ENCODE peak calls at places on chromosomes 7 and 10, in eight cellular contexts. One of them, this sample, is unnamed.

GRCh38 chr7:134772401-134772800 is 7.0 kb upstream of the CALD1 start:
- DNase-seq in H54: no peak
- DNase-seq in ELF-1: no peak
- DNase-seq in activated effector memory CD4-positive, alpha-beta T cell treated with anti-CD3 and anti-CD28 coated beads, Interleukin-2, amount 50 U/mL, for 16 hours: no peak
- DNase-seq in SJSA1: no peak
- DNase-seq in mucosa of gallbladder: no peak
- DNase-seq in IMR-90: no peak
- DNase-seq in SW 1271: no peak
- DNase-seq in this sample: no peak

GRCh38 chr10:117635851-117636250 is 93.3 kb downstream of the EMX2 start:
- DNase-seq in H54: no peak
- DNase-seq in ELF-1: no peak
- DNase-seq in activated effector memory CD4-positive, alpha-beta T cell treated with anti-CD3 and anti-CD28 coated beads, Interleukin-2, amount 50 U/mL, for 16 hours: no peak
- DNase-seq in SJSA1: no peak
- DNase-seq in mucosa of gallbladder: no peak
- DNase-seq in IMR-90: no peak
- DNase-seq in SW 1271: no peak
- DNase-seq in this sample: no peak

GRCh38 chr7:45162311-45162845 is 4.8 kb downstream of the RAMP3 start:
- DNase-seq in H54: no peak
- DNase-seq in ELF-1: no peak
- DNase-seq in activated effector memory CD4-positive, alpha-beta T cell treated with anti-CD3 and anti-CD28 coated beads, Interleukin-2, amount 50 U/mL, for 16 hours: peak; percentile 3
- DNase-seq in SJSA1: no peak
- DNase-seq in mucosa of gallbladder: no peak
- DNase-seq in IMR-90: no peak
- DNase-seq in SW 1271: no peak
- DNase-seq in this sample: no peak

GRCh38 chr7:17109017-17109416 is 189.4 kb upstream of the AHR start:
- DNase-seq in H54: no peak
- DNase-seq in ELF-1: no peak
- DNase-seq in activated effector memory CD4-positive, alpha-beta T cell treated with anti-CD3 and anti-CD28 coated beads, Interleukin-2, amount 50 U/mL, for 16 hours: no peak
- DNase-seq in SJSA1: no peak
- DNase-seq in mucosa of gallbladder: no peak
- DNase-seq in IMR-90: peak; percentile 80
- DNase-seq in SW 1271: no peak
- DNase-seq in this sample: no peak

GRCh38 chr7:55065511-55066229 is 46.9 kb downstream of the EGFR start:
- DNase-seq in H54: peak; percentile 88
- DNase-seq in ELF-1: peak; percentile 85
- DNase-seq in activated effector memory CD4-positive, alpha-beta T cell treated with anti-CD3 and anti-CD28 coated beads, Interleukin-2, amount 50 U/mL, for 16 hours: no peak
- DNase-seq in SJSA1: peak; percentile 82
- DNase-seq in mucosa of gallbladder: no peak
- DNase-seq in IMR-90: peak; percentile 94
- DNase-seq in SW 1271: peak; percentile 94
- DNase-seq in this sample: peak; percentile 63

GRCh38 chr10:79379512-79380124 is 32.3 kb downstream of the PPIF start:
- DNase-seq in H54: no peak
- DNase-seq in ELF-1: no peak
- DNase-seq in activated effector memory CD4-positive, alpha-beta T cell treated with anti-CD3 and anti-CD28 coated beads, Interleukin-2, amount 50 U/mL, for 16 hours: no peak
- DNase-seq in SJSA1: peak; percentile 38
- DNase-seq in mucosa of gallbladder: peak; percentile 25
- DNase-seq in IMR-90: no peak
- DNase-seq in SW 1271: no peak
- DNase-seq in this sample: no peak

GRCh38 chr7:98674461-98674860 is 57.4 kb downstream of the NPTX2 start:
- DNase-seq in H54: no peak
- DNase-seq in ELF-1: no peak
- DNase-seq in activated effector memory CD4-positive, alpha-beta T cell treated with anti-CD3 and anti-CD28 coated beads, Interleukin-2, amount 50 U/mL, for 16 hours: no peak
- DNase-seq in SJSA1: no peak
- DNase-seq in mucosa of gallbladder: no peak
- DNase-seq in IMR-90: no peak
- DNase-seq in SW 1271: no peak
- DNase-seq in this sample: no peak

GRCh38 chr7:128914566-128915151 is 4.2 kb upstream of the KCP start:
- DNase-seq in H54: no peak
- DNase-seq in ELF-1: peak; percentile 49
- DNase-seq in activated effector memory CD4-positive, alpha-beta T cell treated with anti-CD3 and anti-CD28 coated beads, Interleukin-2, amount 50 U/mL, for 16 hours: peak; percentile 65
- DNase-seq in SJSA1: no peak
- DNase-seq in mucosa of gallbladder: no peak
- DNase-seq in IMR-90: no peak
- DNase-seq in SW 1271: no peak
- DNase-seq in this sample: no peak

GRCh38 chr10:75486591-75486990 is 55.2 kb downstream of the LRMDA start:
- DNase-seq in H54: no peak
- DNase-seq in ELF-1: no peak
- DNase-seq in activated effector memory CD4-positive, alpha-beta T cell treated with anti-CD3 and anti-CD28 coated beads, Interleukin-2, amount 50 U/mL, for 16 hours: no peak
- DNase-seq in SJSA1: no peak
- DNase-seq in mucosa of gallbladder: no peak
- DNase-seq in IMR-90: no peak
- DNase-seq in SW 1271: no peak
- DNase-seq in this sample: no peak

GRCh38 chr7:2978403-2978802 is 65.3 kb downstream of the CARD11 start:
- DNase-seq in H54: no peak
- DNase-seq in ELF-1: peak; percentile 56
- DNase-seq in activated effector memory CD4-positive, alpha-beta T cell treated with anti-CD3 and anti-CD28 coated beads, Interleukin-2, amount 50 U/mL, for 16 hours: peak; percentile 90
- DNase-seq in SJSA1: no peak
- DNase-seq in mucosa of gallbladder: peak; percentile 74
- DNase-seq in IMR-90: no peak
- DNase-seq in SW 1271: no peak
- DNase-seq in this sample: no peak

GRCh38 chr10:69056536-69057260 is 31.2 kb upstream of the SRGN start:
- DNase-seq in H54: peak; percentile 27
- DNase-seq in ELF-1: no peak
- DNase-seq in activated effector memory CD4-positive, alpha-beta T cell treated with anti-CD3 and anti-CD28 coated beads, Interleukin-2, amount 50 U/mL, for 16 hours: no peak
- DNase-seq in SJSA1: no peak
- DNase-seq in mucosa of gallbladder: no peak
- DNase-seq in IMR-90: no peak
- DNase-seq in SW 1271: no peak
- DNase-seq in this sample: no peak

GRCh38 chr7:27096756-27097514 is 1.1 kb upstream of the HOXA1 start:
- DNase-seq in H54: no peak
- DNase-seq in ELF-1: peak; percentile 69
- DNase-seq in activated effector memory CD4-positive, alpha-beta T cell treated with anti-CD3 and anti-CD28 coated beads, Interleukin-2, amount 50 U/mL, for 16 hours: no peak
- DNase-seq in SJSA1: no peak
- DNase-seq in mucosa of gallbladder: no peak
- DNase-seq in IMR-90: peak; percentile 64
- DNase-seq in SW 1271: peak; percentile 33
- DNase-seq in this sample: no peak

GRCh38 chr10:113221756-113222168 is 271.7 kb downstream of the TCF7L2 start:
- DNase-seq in H54: peak; percentile 26
- DNase-seq in ELF-1: peak; percentile 77
- DNase-seq in activated effector memory CD4-positive, alpha-beta T cell treated with anti-CD3 and anti-CD28 coated beads, Interleukin-2, amount 50 U/mL, for 16 hours: no peak
- DNase-seq in SJSA1: peak; percentile 79
- DNase-seq in mucosa of gallbladder: no peak
- DNase-seq in IMR-90: no peak
- DNase-seq in SW 1271: no peak
- DNase-seq in this sample: peak; percentile 33

GRCh38 chr10:68075550-68076004 is 494 bp upstream of the HERC4 start:
- DNase-seq in H54: no peak
- DNase-seq in ELF-1: no peak
- DNase-seq in activated effector memory CD4-positive, alpha-beta T cell treated with anti-CD3 and anti-CD28 coated beads, Interleukin-2, amount 50 U/mL, for 16 hours: no peak
- DNase-seq in SJSA1: no peak
- DNase-seq in mucosa of gallbladder: no peak
- DNase-seq in IMR-90: no peak
- DNase-seq in SW 1271: no peak
- DNase-seq in this sample: no peak

GRCh38 chr7:129771201-129771927 is 159.8 kb downstream of the NRF1 start:
- DNase-seq in H54: no peak
- DNase-seq in ELF-1: no peak
- DNase-seq in activated effector memory CD4-positive, alpha-beta T cell treated with anti-CD3 and anti-CD28 coated beads, Interleukin-2, amount 50 U/mL, for 16 hours: no peak
- DNase-seq in SJSA1: no peak
- DNase-seq in mucosa of gallbladder: no peak
- DNase-seq in IMR-90: no peak
- DNase-seq in SW 1271: no peak
- DNase-seq in this sample: no peak